ENCODE peak calls at places on chromosomes 4 and X, in six cellular contexts. Y, W, X, N, D and J are unnamed samples.

GRCh38 chr4:154928640-154929257 is 147.7 kb downstream of the RBM46 start:
- DNase-seq in Y (no peak), W (no peak), X (peak; percentile 23), N (peak; percentile 1), D (peak; percentile 55), J (no peak)

GRCh38 chrX:23805379-23805778 is 22.4 kb downstream of the SAT1 start:
- DNase-seq in Y (peak; percentile 44), W (no peak), X (no peak), N (no peak), D (no peak), J (no peak)

GRCh38 chr4:54276633-54277426 is 47.7 kb downstream of the PDGFRA start:
- DNase-seq in Y (no peak), W (no peak), X (peak; percentile 16), N (no peak), D (no peak), J (no peak)

GRCh38 chrX:130051176-130051845 is 59.0 kb downstream of the ELF4 start:
- DNase-seq in Y (no peak), W (no peak), X (no peak), N (no peak), D (no peak), J (no peak)

GRCh38 chrX:109472939-109473713 is 8.8 kb downstream of the GUCY2F start:
- DNase-seq in Y (no peak), W (peak; percentile 2), X (peak; percentile 51), N (peak; percentile 81), D (peak; percentile 31), J (no peak)

GRCh38 chr4:3392319-3392718 is 49.4 kb upstream of the HGFAC start:
- DNase-seq in Y (no peak), W (no peak), X (no peak), N (no peak), D (no peak), J (no peak)

GRCh38 chrX:132685276-132685675 is 196.4 kb upstream of the MBNL3 start:
- DNase-seq in Y (no peak), W (no peak), X (no peak), N (no peak), D (no peak), J (no peak)

GRCh38 chr4:123785515-123785914 is 388.9 kb downstream of the SPRY1 start:
- DNase-seq in Y (no peak), W (peak; percentile 40), X (peak; percentile 85), N (peak; percentile 32), D (peak; percentile 96), J (peak; percentile 87)

GRCh38 chr4:173463816-173464215 is 64.9 kb upstream of the SCRG1 start:
- DNase-seq in Y (no peak), W (no peak), X (no peak), N (no peak), D (no peak), J (no peak)

GRCh38 chrX:39645059-39645895 is 452.5 kb downstream of the BCOR start:
- DNase-seq in Y (peak; percentile 44), W (peak; percentile 60), X (peak; percentile 15), N (peak; percentile 79), D (peak; percentile 59), J (peak; percentile 84)

GRCh38 chrX:53236025-53236679 is 11.1 kb upstream of the KDM5C start:
- DNase-seq in Y (no peak), W (no peak), X (no peak), N (no peak), D (no peak), J (no peak)

GRCh38 chr4:7201351-7202305 is 9.3 kb downstream of the SORCS2 start:
- DNase-seq in Y (peak; percentile 18), W (no peak), X (no peak), N (no peak), D (no peak), J (no peak)

GRCh38 chr4:115272185-115272584 is 158.8 kb upstream of the NDST4 start:
- DNase-seq in Y (no peak), W (no peak), X (no peak), N (no peak), D (no peak), J (no peak)

GRCh38 chr4:48343531-48343930 is 2.2 kb downstream of the SLAIN2 start:
- DNase-seq in Y (no peak), W (no peak), X (no peak), N (no peak), D (peak; percentile 22), J (no peak)

GRCh38 chr4:3498901-3499510 is 33.2 kb downstream of the LRPAP1 start:
- DNase-seq in Y (no peak), W (no peak), X (no peak), N (no peak), D (no peak), J (no peak)

GRCh38 chrX:41823402-41823801 is 99.4 kb downstream of the GPR82 start:
- DNase-seq in Y (no peak), W (no peak), X (no peak), N (no peak), D (no peak), J (no peak)

GRCh38 chr4:136103616-136104015 is 1428.7 kb downstream of the PCDH18 start:
- DNase-seq in Y (no peak), W (no peak), X (no peak), N (peak; percentile 25), D (no peak), J (no peak)

GRCh38 chrX:63855896-63856295 is 70.9 kb upstream of the ARHGEF9 start:
- DNase-seq in Y (no peak), W (no peak), X (peak; percentile 37), N (peak; percentile 70), D (peak; percentile 14), J (no peak)

GRCh38 chr4:147160908-147161513 is 215.3 kb upstream of the TTC29 start:
- DNase-seq in Y (no peak), W (peak; percentile 20), X (peak; percentile 49), N (peak; percentile 73), D (peak; percentile 71), J (no peak)

GRCh38 chrX:149910178-149910695 is 19.1 kb upstream of the HSFX4 start:
- DNase-seq in Y (no peak), W (no peak), X (no peak), N (no peak), D (no peak), J (no peak)

GRCh38 chr4:146243141-146243882 is 29.0 kb downstream of the REELD1 start:
- DNase-seq in Y (peak; percentile 61), W (peak; percentile 16), X (no peak), N (peak; percentile 28), D (peak; percentile 37), J (no peak)

GRCh38 chr4:8771258-8771590 is 100.4 kb downstream of the HMX1 start:
- DNase-seq in Y (peak; percentile 37), W (no peak), X (no peak), N (no peak), D (no peak), J (no peak)

GRCh38 chr4:69096111-69096656 is at the start of gene UGT2B7:
- DNase-seq in Y (no peak), W (no peak), X (peak; percentile 67), N (no peak), D (no peak), J (no peak)

GRCh38 chr4:139589619-139590018 is 33.6 kb upstream of the SETD7 start:
- DNase-seq in Y (no peak), W (no peak), X (no peak), N (peak; percentile 24), D (peak; percentile 38), J (no peak)

GRCh38 chrX:38236901-38237615 is 16.4 kb upstream of the SRPX start:
- DNase-seq in Y (no peak), W (no peak), X (no peak), N (no peak), D (no peak), J (no peak)

GRCh38 chrX:18886344-18887161 is 97.4 kb downstream of the PHKA2 start:
- DNase-seq in Y (peak; percentile 84), W (peak; percentile 79), X (peak; percentile 45), N (peak; percentile 33), D (peak; percentile 23), J (peak; percentile 89)

GRCh38 chrX:18889346-18889745 is 94.6 kb downstream of the PHKA2 start:
- DNase-seq in Y (no peak), W (no peak), X (no peak), N (no peak), D (no peak), J (no peak)

GRCh38 chrX:18887177-18887820 is 96.6 kb downstream of the PHKA2 start:
- DNase-seq in Y (peak; percentile 60), W (peak; percentile 52), X (no peak), N (no peak), D (no peak), J (no peak)

GRCh38 chrX:18888281-18888680 is 95.6 kb downstream of the PHKA2 start:
- DNase-seq in Y (no peak), W (no peak), X (no peak), N (no peak), D (no peak), J (no peak)

GRCh38 chrX:18887821-18888205 is 96.1 kb downstream of the PHKA2 start:
- DNase-seq in Y (no peak), W (no peak), X (no peak), N (no peak), D (no peak), J (no peak)
- H3K27ac ChIP-seq in Y (peak overlapping the region; percentile 84), W (peak overlapping the region; percentile 90), X (no peak overlapping the region), N (no peak overlapping the region), D (no peak overlapping the region), J (peak overlapping the region; percentile 84)

GRCh38 chr4:39354178-39354503 is 12.0 kb downstream of the RFC1 start:
- DNase-seq in Y (no peak), W (no peak), X (no peak), N (no peak), D (no peak), J (no peak)

GRCh38 chr4:39353478-39354177 is 12.5 kb downstream of the RFC1 start:
- DNase-seq in Y (no peak), W (no peak), X (peak; percentile 48), N (no peak), D (peak; percentile 39), J (no peak)

GRCh38 chr4:39362827-39363226 is 3.3 kb downstream of the RFC1 start:
- DNase-seq in Y (no peak), W (no peak), X (no peak), N (no peak), D (peak; percentile 88), J (no peak)

GRCh38 chr4:39357002-39357401 is 9.2 kb downstream of the RFC1 start:
- DNase-seq in Y (no peak), W (no peak), X (no peak), N (no peak), D (no peak), J (no peak)
- H3K4me3 ChIP-seq in Y (no peak overlapping the region), W (no peak overlapping the region), X (no peak overlapping the region), N (no peak overlapping the region), D (no peak overlapping the region), J (no peak overlapping the region)

DNA sequence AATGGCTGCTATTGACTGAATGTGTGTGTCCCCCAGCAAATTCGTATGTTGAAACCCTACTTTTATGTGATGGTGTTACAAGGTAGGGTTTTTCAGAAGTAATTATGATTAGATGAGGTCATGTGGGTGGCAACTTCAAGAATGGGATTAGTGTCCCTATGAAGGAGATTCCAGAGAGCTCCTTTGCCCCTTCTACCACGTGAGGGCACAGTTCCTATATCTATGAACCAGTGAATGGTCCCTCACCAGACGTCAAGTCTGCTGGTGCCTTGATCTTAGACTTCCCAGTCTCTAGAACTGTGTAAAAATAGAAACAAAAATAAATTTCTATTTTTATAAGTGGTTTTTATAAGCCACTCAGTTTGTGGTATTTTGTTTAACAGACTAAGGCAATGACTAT is 1137.6 kb upstream of the IGFBP7 start:
- DNase-seq in Y (no peak), W (no peak), X (no peak), N (no peak), D (no peak), J (no peak)
- TF ChIP-seq CTCF in Y (no peak), W (no peak), X (no peak), N (no peak), D (no peak), J (no peak)

GRCh38 chr4:40856836-40857362 is 107.1 kb downstream of the NSUN7 start:
- DNase-seq in Y (peak; percentile 82), W (peak; percentile 41), X (peak; percentile 20), N (no peak), D (peak; percentile 38), J (no peak)
- H3K27ac ChIP-seq in Y (no peak overlapping the region), W (no peak overlapping the region), X (no peak overlapping the region), N (no peak overlapping the region), D (no peak overlapping the region), J (no peak overlapping the region)